ENCODE peak calls at places on chromosomes 5 and 9, in four cellular contexts. C is AG04449; G is stimulated activated effector memory CD8-positive, alpha-beta T cell treated with anti-CD3 and anti-CD28 coated beads, Interleukin-12 subunit alpha, Interleukin-12 subunit beta, amount 100 ng/mL, for 72 hours; U is fibroblast of the aortic adventitia. I is an unnamed sample.

GRCh38 chr5:132391247-132391646 is 21.7 kb downstream of the SLC22A5 start:
- DNase-seq in U (no peak), C (no peak), G (no peak), I (no peak)

GRCh38 chr5:173204185-173204979 is 30.6 kb downstream of the NKX2-5 start:
- DNase-seq in C (no peak), U (peak), G (no peak), I (no peak)

GRCh38 chr5:123807177-123807900 is 295.4 kb downstream of the CSNK1G3 start:
- DNase-seq in G (no peak), U (no peak), C (peak), I (no peak)

GRCh38 chr5:75239681-75240080 is 3.0 kb upstream of the ANKRD31 start:
- DNase-seq in G (no peak), U (no peak), C (no peak), I (no peak)

GRCh38 chr5:3181641-3182040 is 414.0 kb upstream of the IRX1 start:
- DNase-seq in C (no peak), U (no peak), G (no peak), I (no peak)

GRCh38 chr9:133584559-133585476 is 24.4 kb downstream of the FAM163B start:
- DNase-seq in G (no peak), U (peak), C (no peak), I (no peak)

GRCh38 chr9:99162759-99163364 is 57.9 kb downstream of the TGFBR1 start:
- DNase-seq in C (no peak), U (peak), G (no peak), I (no peak)

GRCh38 chr9:14216612-14217194 is 97.2 kb downstream of the NFIB start:
- DNase-seq in U (peak), G (no peak), C (no peak), I (no peak)

GRCh38 chr5:107204413-107204812 is 466.3 kb downstream of the EFNA5 start:
- DNase-seq in G (no peak), U (no peak), C (no peak), I (no peak)

GRCh38 chr9:129841071-129841470 is 5.8 kb downstream of the USP20 start:
- DNase-seq in U (no peak), G (no peak), C (no peak), I (no peak)

GRCh38 chr5:34524123-34524522 is 132.0 kb upstream of the RAI14 start:
- DNase-seq in G (no peak), C (peak), U (peak), I (no peak)

GRCh38 chr5:63743096-63743798 is 219.0 kb downstream of the HTR1A start:
- DNase-seq in G (no peak), C (no peak), U (no peak), I (no peak)

GRCh38 chr5:56814361-56814962 is 887 bp upstream of the MAP3K1 start:
- DNase-seq in G (peak), C (no peak), U (peak), I (peak)